ENCODE peak calls at places on chromosomes 3 and 15, in nine cellular contexts. J, F, V, K, U, D, Q, G and X are unnamed samples.

GRCh38 chr15:98909968-98910885 is 97.4 kb downstream of the PGPEP1L start:
- DNase-seq in J (no peak), F (no peak), V (no peak), K (no peak), U (no peak), D (no peak), Q (no peak), G (no peak), X (no peak)

GRCh38 chr15:59539799-59540198 is 71.8 kb upstream of the GCNT3 start:
- DNase-seq in J (no peak), F (no peak), V (no peak), K (no peak), U (no peak), D (no peak), Q (peak; percentile 16), G (no peak), X (no peak)

GRCh38 chr15:95431518-95431917 is 899.0 kb upstream of the NR2F2 start:
- DNase-seq in J (no peak), F (no peak), V (no peak), K (no peak), U (no peak), D (no peak), Q (no peak), G (no peak), X (no peak)

GRCh38 chr3:138186803-138187295 is 252 bp upstream of the ARMC8 start:
- DNase-seq in J (peak; percentile 98), F (peak; percentile 86), V (peak; percentile 83), K (peak; percentile 92), U (peak; percentile 89), D (peak; percentile 61), Q (no peak), G (peak; percentile 96), X (peak; percentile 96)

GRCh38 chr3:32257641-32258438 is 19.4 kb downstream of the CMTM8 start:
- DNase-seq in J (no peak), F (no peak), V (no peak), K (no peak), U (no peak), D (no peak), Q (no peak), G (no peak), X (no peak)

GRCh38 chr3:122533931-122534334 is 19.2 kb upstream of the KPNA1 start:
- DNase-seq in J (peak; percentile 88), F (no peak), V (no peak), K (peak; percentile 42), U (no peak), D (peak; percentile 79), Q (peak; percentile 62), G (no peak), X (peak; percentile 33)

GRCh38 chr15:78775472-78775871 is 35.8 kb downstream of the ADAMTS7 start:
- DNase-seq in J (no peak), F (no peak), V (no peak), K (no peak), U (no peak), D (no peak), Q (no peak), G (no peak), X (no peak)

GRCh38 chr3:151568095-151568685 is 107.3 kb upstream of the IGSF10 start:
- DNase-seq in J (no peak), F (no peak), V (no peak), K (peak; percentile 21), U (no peak), D (no peak), Q (peak; percentile 38), G (no peak), X (no peak)

GRCh38 chr15:52306270-52306669 is 10.7 kb upstream of the MYO5C start:
- DNase-seq in J (peak; percentile 59), F (no peak), V (no peak), K (peak; percentile 36), U (no peak), D (peak; percentile 45), Q (peak; percentile 60), G (no peak), X (no peak)

GRCh38 chr3:171173732-171174131 is 147.2 kb upstream of the SLC2A2 start:
- DNase-seq in J (no peak), F (peak; percentile 92), V (no peak), K (no peak), U (no peak), D (no peak), Q (no peak), G (peak; percentile 68), X (no peak)

GRCh38 chr3:84904819-84905555 is 53.8 kb upstream of the CADM2 start:
- DNase-seq in J (no peak), F (peak; percentile 38), V (no peak), K (no peak), U (peak; percentile 46), D (no peak), Q (no peak), G (no peak), X (no peak)

GRCh38 chr15:68643216-68643830 is 64.5 kb downstream of the CORO2B start:
- DNase-seq in J (no peak), F (no peak), V (no peak), K (no peak), U (no peak), D (no peak), Q (no peak), G (peak; percentile 44), X (no peak)

GRCh38 chr15:68644088-68644904 is 65.5 kb downstream of the CORO2B start:
- DNase-seq in J (no peak), F (no peak), V (no peak), K (peak; percentile 81), U (no peak), D (peak; percentile 81), Q (peak; percentile 89), G (peak; percentile 55), X (no peak)

GRCh38 chr15:68640791-68641331 is 62.1 kb downstream of the CORO2B start:
- DNase-seq in J (peak; percentile 94), F (no peak), V (no peak), K (no peak), U (no peak), D (no peak), Q (peak; percentile 46), G (peak; percentile 65), X (no peak)

GRCh38 chr15:68641376-68641775 is 62.6 kb downstream of the CORO2B start:
- DNase-seq in J (no peak), F (no peak), V (no peak), K (no peak), U (no peak), D (no peak), Q (no peak), G (peak; percentile 39), X (no peak)

DNA sequence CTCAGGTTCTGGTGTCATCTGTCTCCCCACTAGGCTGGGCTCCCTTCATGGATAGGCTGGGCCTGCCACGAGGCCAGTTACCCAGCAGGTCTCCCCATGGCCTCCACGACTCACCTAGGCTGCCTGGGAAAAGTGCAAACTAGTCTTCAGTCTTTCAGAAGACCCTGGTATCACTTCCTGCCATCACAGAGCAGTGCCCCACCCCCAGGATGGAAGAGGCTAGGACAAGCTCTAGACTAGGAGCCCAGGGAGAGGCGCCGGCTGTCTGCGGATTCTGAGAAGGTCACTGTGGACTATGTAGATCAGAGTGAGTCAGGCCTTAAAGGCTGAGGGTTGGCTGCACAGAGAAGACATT is 63.7 kb downstream of the CORO2B start:
- DNase-seq in J (no peak), F (no peak), V (no peak), K (no peak), U (no peak), D (no peak), Q (no peak), G (peak; percentile 59), X (no peak)
- TF ChIP-seq CTCF in J (no peak), F (no peak), V (no peak), K (no peak), U (no peak), D (no peak), Q (no peak), G (no peak), X (no peak)

GRCh38 chr3:79766474-79767193 is 1.2 kb downstream of the ROBO1 start:
- DNase-seq in J (no peak), F (no peak), V (no peak), K (no peak), U (no peak), D (no peak), Q (no peak), G (no peak), X (peak; percentile 17)

GRCh38 chr3:79769234-79769633 is 1.4 kb upstream of the ROBO1 start:
- DNase-seq in J (no peak), F (no peak), V (no peak), K (no peak), U (no peak), D (no peak), Q (no peak), G (no peak), X (no peak)

GRCh38 chr3:79767953-79768282 is at the start of gene ROBO1:
- DNase-seq in J (no peak), F (no peak), V (no peak), K (no peak), U (no peak), D (peak; percentile 10), Q (no peak), G (no peak), X (no peak)

GRCh38 chr3:79765854-79766253 is 1.9 kb downstream of the ROBO1 start:
- DNase-seq in J (no peak), F (no peak), V (no peak), K (no peak), U (no peak), D (no peak), Q (no peak), G (no peak), X (no peak)

DNA sequence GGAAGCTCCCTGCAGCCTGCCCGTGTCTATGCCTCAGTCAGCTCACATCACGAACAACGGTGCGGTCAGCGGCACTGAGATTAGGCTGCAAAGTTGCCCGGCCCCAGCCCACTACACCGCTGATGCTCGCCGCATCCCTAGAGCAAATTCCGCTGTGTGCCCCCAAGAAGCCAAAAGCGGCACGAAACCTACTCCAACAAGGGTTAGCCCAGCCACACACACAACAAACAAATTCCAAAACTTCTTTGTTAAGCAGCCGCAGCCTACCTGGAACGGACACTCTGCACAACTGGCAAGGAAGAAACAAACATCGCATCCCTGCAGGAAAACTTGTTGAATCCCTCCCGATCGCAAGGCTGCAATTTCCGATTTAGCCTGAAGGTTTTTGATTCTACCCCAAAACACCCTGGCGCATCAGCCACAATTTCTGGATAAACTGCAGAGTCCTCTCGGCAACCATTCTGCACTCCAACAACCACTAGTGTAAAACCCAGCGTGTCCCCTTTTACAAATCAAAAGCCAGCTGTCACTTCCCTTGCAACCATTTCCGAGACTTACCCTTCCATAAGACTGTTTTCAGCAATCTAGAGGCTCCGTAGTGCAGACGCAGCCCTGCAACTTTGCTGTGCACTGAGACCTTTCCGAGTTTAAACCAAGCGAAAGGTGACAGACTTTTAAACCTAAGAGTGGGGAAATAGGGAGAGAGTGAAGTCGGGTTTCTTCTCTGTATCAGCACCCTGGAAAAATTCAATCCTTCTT is 425 bp downstream of the ROBO1 start:
- DNase-seq in J (no peak), F (no peak), V (no peak), K (no peak), U (no peak), D (peak; percentile 14), Q (no peak), G (no peak), X (no peak)
- TF ChIP-seq CTCF in J (no peak), F (no peak), V (no peak), K (no peak), U (no peak), D (peak; percentile 28), Q (no peak), G (no peak), X (no peak)

GRCh38 chr15:81274932-81275341 is 49.0 kb downstream of the STARD5 start:
- DNase-seq in J (peak; percentile 75), F (peak; percentile 69), V (peak; percentile 71), K (peak; percentile 93), U (peak; percentile 68), D (peak; percentile 63), Q (peak; percentile 89), G (peak; percentile 85), X (peak; percentile 81)
- TF ChIP-seq CTCF in J (peak; percentile 84), F (peak; percentile 74), V (peak; percentile 75), K (peak; percentile 89), U (peak; percentile 79), D (peak; percentile 79), Q (peak; percentile 93), G (peak; percentile 76), X (peak; percentile 70)

GRCh38 chr3:46540550-46540949 is 25.6 kb downstream of the LRRC2 start:
- DNase-seq in J (no peak), F (no peak), V (no peak), K (no peak), U (no peak), D (no peak), Q (no peak), G (no peak), X (no peak)
- TF ChIP-seq CTCF in J (no peak), F (no peak), V (no peak), K (no peak), U (no peak), D (no peak), Q (no peak), G (no peak), X (no peak)